ENCODE peak calls at places on chromosome 15, in ten cellular contexts. P, K, R, B, O, N, I, M, W and S are unnamed samples.

GRCh38 chr15:34927726-34928125 is 41.8 kb downstream of the AQR start:
- DNase-seq in P (no peak), K (no peak), R (peak), B (no peak), O (no peak), N (no peak), I (peak), M (no peak), W (no peak), S (no peak)

GRCh38 chr15:48945386-48945785 is 18.3 kb downstream of the SHC4 start:
- DNase-seq in P (no peak), K (no peak), R (no peak), B (no peak), O (no peak), N (no peak), I (no peak), M (no peak), W (no peak), S (no peak)

GRCh38 chr15:79067969-79068368 is 22.6 kb downstream of the RASGRF1 start:
- DNase-seq in P (no peak), K (no peak), R (no peak), B (no peak), O (no peak), N (no peak), I (no peak), M (no peak), W (no peak), S (no peak)

GRCh38 chr15:81336568-81336967 is 12.6 kb upstream of the STARD5 start:
- DNase-seq in P (peak), K (peak), R (peak), B (no peak), O (peak), N (no peak), I (peak), M (no peak), W (peak), S (no peak)

GRCh38 chr15:58981808-58982475 is 5.5 kb upstream of the RNF111 start:
- DNase-seq in P (no peak), K (no peak), R (peak), B (no peak), O (no peak), N (no peak), I (no peak), M (no peak), W (peak), S (no peak)

GRCh38 chr15:43085921-43086320 is 19.9 kb downstream of the UBR1 start:
- DNase-seq in P (no peak), K (no peak), R (no peak), B (no peak), O (peak), N (no peak), I (no peak), M (no peak), W (no peak), S (no peak)

GRCh38 chr15:54792526-54792925 is 404.2 kb downstream of the RSL24D1 start:
- DNase-seq in P (peak), K (no peak), R (no peak), B (no peak), O (no peak), N (no peak), I (no peak), M (no peak), W (no peak), S (no peak)

GRCh38 chr15:61410656-61411055 is 181.6 kb upstream of the RORA start:
- DNase-seq in P (peak), K (no peak), R (no peak), B (no peak), O (no peak), N (no peak), I (no peak), M (no peak), W (no peak), S (no peak)

GRCh38 chr15:101138913-101139880 is 112.7 kb downstream of the CHSY1 start:
- DNase-seq in P (peak), K (no peak), R (peak), B (no peak), O (peak), N (no peak), I (no peak), M (no peak), W (no peak), S (no peak)

GRCh38 chr15:93801206-93801605 is 430.2 kb upstream of the MCTP2 start:
- DNase-seq in P (no peak), K (no peak), R (no peak), B (no peak), O (peak), N (no peak), I (no peak), M (no peak), W (no peak), S (no peak)

GRCh38 chr15:92385096-92385495 is 8.6 kb upstream of the ST8SIA2 start:
- DNase-seq in P (peak), K (no peak), R (peak), B (no peak), O (peak), N (no peak), I (no peak), M (no peak), W (no peak), S (no peak)

GRCh38 chr15:35925634-35926380 is 379.8 kb upstream of the DPH6 start:
- DNase-seq in P (peak), K (no peak), R (peak), B (no peak), O (peak), N (no peak), I (peak), M (no peak), W (no peak), S (no peak)

GRCh38 chr15:80518522-80518921 is 114.3 kb downstream of the ARNT2 start:
- DNase-seq in P (no peak), K (no peak), R (no peak), B (no peak), O (no peak), N (no peak), I (no peak), M (no peak), W (no peak), S (no peak)

GRCh38 chr15:80183886-80184285 is 31.1 kb downstream of the FAH start:
- DNase-seq in P (peak), K (no peak), R (no peak), B (no peak), O (no peak), N (no peak), I (peak), M (no peak), W (peak), S (peak)

GRCh38 chr15:77024273-77025065 is 29.5 kb downstream of the PSTPIP1 start:
- DNase-seq in P (peak), K (peak), R (peak), B (peak), O (peak), N (peak), I (peak), M (peak), W (peak), S (peak)